ENCODE peak calls at places on chromosomes 11 and 22, in four cellular contexts. F is thoracic aorta, U is brain microvascular endothelial cell, H is colonic mucosa. X is an unnamed sample.

GRCh38 chr22:46731246-46732040 is 6.6 kb downstream of the CERK start:
- DNase-seq in U (no peak), F (no peak), H (peak; percentile 80), X (no peak)

GRCh38 chr11:132402056-132402684 is 1031.8 kb downstream of the NTM start:
- DNase-seq in U (peak; percentile 57), F (no peak), H (no peak), X (peak; percentile 20)

GRCh38 chr11:62555464-62556092 is 9.0 kb upstream of the AHNAK start:
- DNase-seq in H (no peak), F (no peak), U (no peak), X (no peak)

GRCh38 chr11:131917634-131918384 is 547.4 kb downstream of the NTM start:
- DNase-seq in H (no peak), F (no peak), U (no peak), X (no peak)

GRCh38 chr11:132058211-132058772 is 687.9 kb downstream of the NTM start:
- DNase-seq in H (no peak), F (no peak), U (peak; percentile 76), X (no peak)

GRCh38 chr11:43549624-43550023 is 130.9 kb upstream of the HSD17B12 start:
- DNase-seq in F (no peak), H (no peak), U (no peak), X (no peak)

GRCh38 chr11:94212898-94213297 is 84.3 kb downstream of the PANX1 start:
- DNase-seq in H (no peak), F (no peak), U (no peak), X (no peak)

GRCh38 chr22:48342016-48342415 is 1485.7 kb downstream of the BRD1 start:
- DNase-seq in U (no peak), F (no peak), H (no peak), X (no peak)

GRCh38 chr11:103907136-103907535 is 129.3 kb upstream of the DDI1 start:
- DNase-seq in U (no peak), F (no peak), H (no peak), X (no peak)

GRCh38 chr11:89361738-89362137 is 129.4 kb downstream of the NOX4 start:
- DNase-seq in H (no peak), U (no peak), F (no peak), X (no peak)

GRCh38 chr22:49964136-49964492 is 3.5 kb downstream of the PIM3 start:
- DNase-seq in H (no peak), F (no peak), U (no peak), X (no peak)

GRCh38 chr11:78203184-78203583 is 14.5 kb downstream of the USP35 start:
- DNase-seq in F (no peak), H (no peak), U (no peak), X (no peak)

GRCh38 chr22:29339381-29340235 is 24.1 kb upstream of the RASL10A start:
- DNase-seq in F (no peak), U (no peak), H (no peak), X (no peak)

GRCh38 chr22:24400726-24401596 is 26.4 kb upstream of the ADORA2A start:
- DNase-seq in F (no peak), H (no peak), U (no peak), X (no peak)

GRCh38 chr11:126072141-126072741 is 9.6 kb upstream of the CDON start:
- DNase-seq in H (no peak), F (no peak), U (no peak), X (no peak)

GRCh38 chr22:23158516-23159286 is 13.4 kb downstream of the RAB36 start:
- DNase-seq in H (no peak), U (no peak), F (no peak), X (no peak)

GRCh38 chr22:47065756-47066615 is 303.5 kb downstream of the TBC1D22A start:
- DNase-seq in F (no peak), U (peak; percentile 44), H (no peak), X (no peak)

GRCh38 chr11:72701466-72701865 is 27.2 kb upstream of the PDE2A start:
- DNase-seq in F (no peak), H (no peak), U (no peak), X (no peak)

GRCh38 chr11:72702096-72702495 is 27.9 kb upstream of the PDE2A start:
- DNase-seq in U (no peak), H (no peak), F (no peak), X (no peak)

GRCh38 chr11:72704028-72704782 is 30.0 kb upstream of the PDE2A start:
- DNase-seq in F (no peak), H (no peak), U (no peak), X (no peak)

GRCh38 chr11:72703281-72704008 is 29.2 kb upstream of the PDE2A start:
- DNase-seq in U (peak; percentile 43), F (no peak), H (peak; percentile 36), X (no peak)

GRCh38 chr11:72702842-72703241 is 28.6 kb upstream of the PDE2A start:
- DNase-seq in F (no peak), U (no peak), H (no peak), X (no peak)
- TF ChIP-seq CTCF in F (no peak), U (no peak), H (no peak), X (no peak)

GRCh38 chr11:45948341-45948740 is 25.9 kb downstream of the LARGE2 start:
- DNase-seq in U (no peak), H (no peak), F (no peak), X (no peak)
- H3K4me3 ChIP-seq in U (no peak overlapping the region), H (no peak overlapping the region), F (no peak overlapping the region), X (no peak overlapping the region)

DNA sequence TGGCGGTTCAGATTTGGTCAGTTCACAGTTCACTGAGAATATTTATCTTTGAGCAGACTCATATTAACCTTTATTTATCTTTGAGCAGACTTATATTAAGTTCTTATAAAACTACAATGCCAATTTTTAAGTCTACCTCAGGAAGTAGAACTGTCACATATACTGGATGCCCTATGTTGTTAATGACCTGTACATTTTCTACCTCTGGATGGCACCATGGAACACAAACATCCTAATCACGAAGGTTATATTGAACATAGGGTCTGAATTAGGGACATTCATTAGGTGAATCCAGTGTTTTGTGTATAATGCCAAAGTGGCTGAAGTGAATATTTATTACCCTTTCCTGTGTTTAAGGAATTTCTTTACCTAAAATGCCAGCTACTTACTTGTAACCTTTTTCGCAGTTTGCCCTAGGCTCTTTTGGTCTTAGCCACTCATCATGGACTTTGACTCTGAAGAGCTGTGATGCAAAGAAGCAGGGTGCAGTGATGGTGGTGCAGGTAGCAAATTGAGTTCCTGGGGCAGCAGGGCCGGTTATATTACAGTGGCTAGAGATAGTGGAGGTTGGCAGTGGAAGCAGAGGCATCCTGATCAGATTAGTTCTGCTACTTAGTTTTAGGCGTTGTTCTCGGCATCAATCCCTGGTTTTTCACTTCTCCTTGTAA is 71.8 kb downstream of the STIM1 start:
- DNase-seq in H (no peak), U (no peak), F (no peak), X (no peak)
- TF ChIP-seq CTCF in H (no peak), U (no peak), F (no peak), X (no peak)

DNA sequence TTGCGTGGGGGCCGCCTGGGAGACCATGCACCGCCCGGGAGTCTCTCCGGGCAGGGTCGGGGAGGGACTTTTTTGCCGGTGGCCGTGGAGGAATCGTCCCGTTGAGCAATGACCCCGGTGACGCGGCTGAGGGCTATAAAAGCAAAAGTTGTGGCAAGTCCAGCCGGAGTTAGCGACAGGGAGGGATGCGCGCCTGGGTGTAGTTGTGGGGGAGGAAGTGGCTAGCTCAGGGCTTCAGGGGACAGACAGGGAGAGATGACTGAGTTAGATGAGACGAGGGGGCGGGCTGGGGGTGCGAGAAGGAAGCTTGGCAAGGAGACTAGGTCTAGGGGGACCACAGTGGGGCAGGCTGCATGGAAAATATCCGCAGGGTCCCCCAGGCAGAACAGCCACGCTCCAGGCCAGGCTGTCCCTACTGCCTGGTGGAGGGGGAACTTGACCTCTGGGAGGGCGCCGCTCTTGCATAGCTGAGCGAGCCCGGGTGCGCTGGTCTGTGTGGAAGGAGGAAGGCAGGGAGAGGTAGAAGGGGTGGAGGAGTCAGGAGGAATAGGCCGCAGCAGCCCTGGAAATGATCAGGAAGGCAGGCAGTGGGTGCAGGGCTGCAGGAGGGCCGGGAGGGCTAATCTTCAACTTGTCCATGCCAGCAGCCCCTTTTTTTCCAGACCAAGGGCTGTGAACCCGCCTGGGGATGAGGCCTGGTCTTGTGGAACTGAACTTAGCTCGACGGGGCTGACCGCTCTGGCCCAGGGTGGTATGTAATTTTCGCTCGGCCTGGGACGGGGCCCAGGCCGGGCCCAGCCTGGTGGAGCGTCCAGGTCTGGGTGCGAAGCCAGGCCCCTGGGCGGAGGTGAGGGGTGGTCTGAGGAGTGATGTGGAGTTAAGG is at the start of gene NEAT1:
- DNase-seq in F (peak; percentile 84), H (peak; percentile 100), U (peak; percentile 89), X (peak; percentile 88)
- H3K4me3 ChIP-seq in F (peak within 1 kb of the TSS; percentile 94), H (peak within 1 kb of the TSS; percentile 72), U (peak within 1 kb of the TSS; percentile 96), X (peak within 1 kb of the TSS; percentile 96)

GRCh38 chr11:93160808-93161207 is 37.0 kb downstream of the SLC36A4 start:
- DNase-seq in U (no peak), F (no peak), H (no peak), X (no peak)
- TF ChIP-seq CTCF in U (no peak), F (no peak), H (no peak), X (no peak)

GRCh38 chr22:36921309-36922096 is 8.1 kb downstream of the CSF2RB start:
- DNase-seq in F (no peak), H (no peak), U (no peak), X (no peak)
- H3K4me3 ChIP-seq in F (no peak overlapping the region), H (no peak overlapping the region), U (no peak overlapping the region), X (no peak overlapping the region)

X was measured in astrocyte of the cerebellum.